ENCODE peak calls at places on chromosomes 5 and 9, in six cellular contexts. X is fibroblast of lung, G is RPMI8226, J is tibial nerve, P is fibroblast of pulmonary artery, A is hepatic stellate cell. M is an unnamed sample.

GRCh38 chr9:114299286-114300152 is 23.4 kb upstream of the ORM1 start:
- DNase-seq in X (no peak), G (no peak), J (no peak), P (no peak), A (no peak), M (no peak)

GRCh38 chr9:106953166-106953565 is 90.2 kb downstream of the ZNF462 start:
- DNase-seq in X (peak), G (no peak), J (no peak), P (peak), A (no peak), M (no peak)

GRCh38 chr9:136342191-136343120 is 15.1 kb downstream of the GPSM1 start:
- DNase-seq in X (peak), G (peak), J (peak), P (peak), A (no peak), M (peak)

GRCh38 chr5:134547579-134547978 is 22.1 kb downstream of the JADE2 start:
- DNase-seq in X (peak), G (no peak), J (no peak), P (peak), A (peak), M (no peak)

GRCh38 chr9:83238871-83239624 is 176.1 kb upstream of the RASEF start:
- DNase-seq in X (no peak), G (peak), J (peak), P (peak), A (no peak), M (no peak)

GRCh38 chr9:36780186-36780585 is 207.5 kb downstream of the MELK start:
- DNase-seq in X (no peak), G (no peak), J (no peak), P (no peak), A (no peak), M (no peak)

GRCh38 chr9:124454296-124454695 is 4.0 kb downstream of the ADGRD2 start:
- DNase-seq in X (no peak), G (no peak), J (no peak), P (no peak), A (no peak), M (no peak)

GRCh38 chr5:91182763-91183162 is 200.4 kb downstream of the ARRDC3 start:
- DNase-seq in X (peak), G (no peak), J (peak), P (peak), A (no peak), M (no peak)

GRCh38 chr5:79694652-79695051 is 5.0 kb downstream of the CMYA5 start:
- DNase-seq in X (no peak), G (peak), J (no peak), P (peak), A (no peak), M (no peak)

M was measured in omental fat pad.